ENCODE peak calls at places on chromosomes 4 and X, in five cellular contexts. N, O, T, M and X are unnamed samples.

GRCh38 chr4:2804449-2804972 is 11.6 kb downstream of the SH3BP2 start:
- DNase-seq in N (no peak), O (no peak), T (no peak), M (no peak), X (no peak)

GRCh38 chr4:127196656-127197352 is 436.0 kb upstream of the INTU start:
- DNase-seq in N (no peak), O (no peak), T (no peak), M (no peak), X (no peak)

GRCh38 chrX:7145454-7145853 is 2.1 kb upstream of the STS start:
- DNase-seq in N (no peak), O (no peak), T (no peak), M (no peak), X (no peak)

GRCh38 chr4:113181289-113182007 is 132.0 kb downstream of the ANK2 start:
- DNase-seq in N (no peak), O (no peak), T (no peak), M (no peak), X (no peak)

GRCh38 chr4:99405433-99406115 is 29.6 kb downstream of the ADH7 start:
- DNase-seq in N (no peak), O (peak), T (peak), M (peak), X (peak)

GRCh38 chrX:65926095-65927019 is 113.5 kb downstream of the VSIG4 start:
- DNase-seq in N (no peak), O (no peak), T (no peak), M (no peak), X (no peak)

GRCh38 chr4:120144634-120145033 is 78.0 kb upstream of the MAD2L1 start:
- DNase-seq in N (no peak), O (no peak), T (no peak), M (no peak), X (no peak)

GRCh38 chrX:142005532-142005931 is 101.8 kb downstream of the MAGEC1 start:
- DNase-seq in N (no peak), O (no peak), T (no peak), M (no peak), X (no peak)

GRCh38 chrX:47518105-47518504 is 35.1 kb upstream of the ZNF41 start:
- DNase-seq in N (no peak), O (no peak), T (no peak), M (no peak), X (no peak)

GRCh38 chrX:41556958-41557357 is 109.8 kb downstream of the NYX start:
- DNase-seq in N (no peak), O (no peak), T (no peak), M (no peak), X (no peak)

GRCh38 chrX:65985922-65986588 is 53.8 kb downstream of the VSIG4 start:
- DNase-seq in N (no peak), O (no peak), T (peak), M (peak), X (no peak)

GRCh38 chrX:133085785-133086184 is 11.1 kb downstream of the USP26 start:
- DNase-seq in N (no peak), O (no peak), T (no peak), M (no peak), X (no peak)

GRCh38 chrX:17741123-17741511 is 3.8 kb downstream of the SCML1 start:
- DNase-seq in N (no peak), O (no peak), T (no peak), M (no peak), X (no peak)

GRCh38 chr4:183912585-183912984 is 7.5 kb downstream of the STOX2 start:
- DNase-seq in N (no peak), O (no peak), T (no peak), M (peak), X (no peak)

GRCh38 chrX:69503228-69503834 is 795 bp upstream of the NALF2 start:
- DNase-seq in N (no peak), O (no peak), T (no peak), M (no peak), X (no peak)

GRCh38 chr4:101037938-101038413 is 309.4 kb downstream of the PPP3CA start:
- DNase-seq in N (no peak), O (no peak), T (no peak), M (no peak), X (no peak)

GRCh38 chrX:153967536-153968214 is 3.9 kb downstream of the HCFC1 start:
- DNase-seq in N (no peak), O (no peak), T (no peak), M (no peak), X (no peak)

GRCh38 chr4:139266583-139267257 is 13.3 kb downstream of the MGARP start:
- DNase-seq in N (no peak), O (peak), T (peak), M (peak), X (peak)

GRCh38 chr4:115343171-115343570 is 229.8 kb upstream of the NDST4 start:
- DNase-seq in N (no peak), O (no peak), T (no peak), M (no peak), X (no peak)

GRCh38 chr4:19051751-19052296 is 1030.3 kb upstream of the LCORL start:
- DNase-seq in N (no peak), O (no peak), T (no peak), M (no peak), X (no peak)

GRCh38 chrX:124098089-124098488 is 136.6 kb downstream of the STAG2 start:
- DNase-seq in N (no peak), O (no peak), T (no peak), M (peak), X (no peak)

GRCh38 chr4:156792462-156793085 is 179.0 kb downstream of the PDGFC start:
- DNase-seq in N (no peak), O (no peak), T (no peak), M (no peak), X (no peak)

GRCh38 chr4:84647307-84647884 is 64.5 kb downstream of the CDS1 start:
- DNase-seq in N (no peak), O (no peak), T (no peak), M (no peak), X (no peak)

GRCh38 chrX:110317079-110317819 is 636 bp downstream of the AMMECR1 start:
- DNase-seq in N (no peak), O (peak), T (peak), M (peak), X (peak)

GRCh38 chrX:51837926-51838325 is 55.5 kb upstream of the MAGED1 start:
- DNase-seq in N (no peak), O (no peak), T (no peak), M (no peak), X (no peak)

GRCh38 chrX:39854772-39855747 is 242.7 kb downstream of the BCOR start:
- DNase-seq in N (no peak), O (peak), T (peak), M (no peak), X (no peak)

GRCh38 chr4:98406819-98407218 is 145.6 kb downstream of the RAP1GDS1 start:
- DNase-seq in N (no peak), O (no peak), T (no peak), M (no peak), X (no peak)

GRCh38 chr4:7124643-7125442 is 57.0 kb upstream of the GRPEL1 start:
- DNase-seq in N (no peak), O (no peak), T (no peak), M (peak), X (no peak)

GRCh38 chr4:86720508-86721068 is 126.5 kb downstream of the PTPN13 start:
- DNase-seq in N (no peak), O (no peak), T (no peak), M (no peak), X (no peak)

GRCh38 chr4:108303488-108304177 is 134.9 kb upstream of the LEF1 start:
- DNase-seq in N (no peak), O (no peak), T (no peak), M (peak), X (no peak)